ENCODE peak calls at places on chromosomes 13 and 19, in nine cellular contexts. A, C, M, K, G, L, X, Z and F are unnamed samples.

GRCh38 chr13:31764556-31764955 is 25.2 kb downstream of the RXFP2 start:
- DNase-seq in A (no peak), C (no peak), M (no peak), G (no peak), K (no peak), Z (no peak), L (no peak), X (no peak), F (no peak)

GRCh38 chr13:112532837-112533745 is 54.9 kb downstream of the TUBGCP3 start:
- DNase-seq in X (no peak), G (no peak), A (no peak), Z (no peak), C (no peak), K (no peak), L (no peak), M (no peak), F (no peak)

GRCh38 chr13:25836709-25837316 is 215.0 kb downstream of the SHISA2 start:
- DNase-seq in M (peak; percentile 14), L (no peak), K (no peak), G (no peak), C (no peak), A (no peak), Z (no peak), X (no peak), F (no peak)

GRCh38 chr19:27654266-27654990 is 1558.5 kb downstream of the UQCRFS1 start:
- DNase-seq in G (no peak), X (no peak), A (no peak), K (no peak), Z (no peak), M (no peak), L (no peak), C (no peak), F (no peak)

GRCh38 chr13:104553156-104553555 is 1486.9 kb upstream of the SLC10A2 start:
- DNase-seq in G (no peak), K (no peak), C (no peak), X (no peak), L (no peak), M (no peak), A (no peak), Z (no peak), F (no peak)

GRCh38 chr19:48230555-48231129 is 25.1 kb downstream of the CARD8 start:
- DNase-seq in L (no peak), A (no peak), K (no peak), G (no peak), X (no peak), C (no peak), Z (no peak), M (no peak), F (no peak)

GRCh38 chr13:21326155-21327030 is 132.7 kb downstream of the ZDHHC20 start:
- DNase-seq in K (no peak), G (peak; percentile 61), X (no peak), C (peak; percentile 48), A (no peak), L (peak; percentile 38), Z (no peak), M (no peak), F (no peak)

GRCh38 chr19:40960780-40961179 is 30.3 kb upstream of the CYP2B6 start:
- DNase-seq in G (no peak), K (no peak), Z (no peak), X (no peak), L (no peak), A (no peak), C (no peak), M (no peak), F (no peak)

GRCh38 chr19:31317098-31317497 is 32.1 kb downstream of the TSHZ3 start:
- DNase-seq in C (no peak), K (no peak), A (no peak), M (no peak), L (no peak), Z (no peak), X (no peak), G (no peak), F (no peak)

GRCh38 chr19:46109876-46110275 is 14.6 kb downstream of the IGFL3 start:
- DNase-seq in C (no peak), L (no peak), X (no peak), G (no peak), Z (no peak), K (no peak), A (no peak), M (no peak), F (no peak)

GRCh38 chr13:38429916-38430315 is 80.3 kb downstream of the UFM1 start:
- DNase-seq in X (no peak), K (no peak), L (peak; percentile 28), A (no peak), M (no peak), Z (no peak), C (no peak), G (no peak), F (no peak)

GRCh38 chr13:70473912-70474311 is 365.7 kb upstream of the KLHL1 start:
- DNase-seq in Z (no peak), K (no peak), C (no peak), A (no peak), X (no peak), M (no peak), G (no peak), L (no peak), F (no peak)

GRCh38 chr13:114088863-114089262 is 43.6 kb downstream of the RASA3 start:
- DNase-seq in G (no peak), L (no peak), A (no peak), X (no peak), K (no peak), M (no peak), C (no peak), Z (no peak), F (no peak)

GRCh38 chr19:2796659-2797266 is 11.5 kb downstream of the THOP1 start:
- DNase-seq in K (no peak), L (no peak), X (no peak), Z (peak; percentile 65), C (no peak), G (no peak), A (no peak), M (no peak), F (no peak)

GRCh38 chr13:30141773-30142501 is 165.4 kb downstream of the KATNAL1 start:
- DNase-seq in G (no peak), M (no peak), Z (no peak), A (no peak), L (no peak), X (no peak), C (no peak), K (no peak), F (no peak)